ENCODE peak calls at places on chromosomes 16 and 17, in four cellular contexts. S, P, B and A are unnamed samples. For H3K4me1 and H3K27me3, the result is how much of the 10 kb centered on the place peaks cover.

GRCh38 chr17:8941520-8941919 is 24.0 kb downstream of the PIK3R5 start:
- DNase-seq in S (no peak), P (no peak), B (peak), A (no peak)

GRCh38 chr16:85681255-85681654 is 7.5 kb downstream of the GINS2 start:
- DNase-seq in S (no peak), P (no peak), B (no peak), A (no peak)

GRCh38 chr16:7218936-7219335 is 113.7 kb upstream of the RBFOX1 start:
- DNase-seq in S (no peak), P (no peak), B (no peak), A (no peak)

GRCh38 chr16:16062023-16062932 is 112.9 kb downstream of the ABCC1 start:
- DNase-seq in S (no peak), P (no peak), B (peak), A (no peak)

GRCh38 chr17:81002013-81002384 is 10.4 kb downstream of the CHMP6 start:
- DNase-seq in S (no peak), P (no peak), B (no peak), A (no peak)

GRCh38 chr17:57442914-57443571 is 186.7 kb downstream of the MSI2 start:
- DNase-seq in S (no peak), P (peak), B (peak), A (peak)

GRCh38 chr17:12965988-12966387 is 51.8 kb downstream of the ELAC2 start:
- DNase-seq in S (no peak), P (no peak), B (no peak), A (no peak)

GRCh38 chr17:57243171-57243622 is 13.1 kb upstream of the MSI2 start:
- DNase-seq in S (peak), P (peak), B (peak), A (no peak)

GRCh38 chr16:75471723-75472634 is 7.5 kb upstream of the TMEM170A start:
- DNase-seq in S (peak), P (peak), B (peak), A (peak)

GRCh38 chr16:8962393-8963009 is 1.2 kb downstream of the USP7 start:
- DNase-seq in S (no peak), P (no peak), B (peak), A (peak)

GRCh38 chr17:58319181-58320162 is 9.1 kb downstream of the TSPOAP1 start:
- DNase-seq in S (no peak), P (no peak), B (no peak), A (no peak)

GRCh38 chr17:50638851-50639767 is 4.4 kb downstream of the ABCC3 start:
- DNase-seq in S (peak), P (peak), B (peak), A (peak)

GRCh38 chr17:21296097-21297025 is 11.8 kb downstream of the MAP2K3 start:
- DNase-seq in S (no peak), P (no peak), B (no peak), A (no peak)

GRCh38 chr17:20275653-20276052 is 191.7 kb downstream of the LGALS9B start:
- DNase-seq in S (no peak), P (no peak), B (no peak), A (no peak)

GRCh38 chr16:12091569-12092346 is 115.2 kb downstream of the SNX29 start:
- DNase-seq in S (no peak), P (no peak), B (no peak), A (no peak)

GRCh38 chr17:80512233-80512632 is 32.4 kb upstream of the RPTOR start:
- DNase-seq in S (no peak), P (peak), B (no peak), A (no peak)

GRCh38 chr17:46764709-46765401 is 53.6 kb downstream of the WNT3 start:
- DNase-seq in S (no peak), P (peak), B (no peak), A (no peak)

GRCh38 chr16:48542020-48542473 is 67.9 kb downstream of the N4BP1 start:
- DNase-seq in S (peak), P (peak), B (no peak), A (no peak)

GRCh38 chr17:79679631-79680340 is 51.0 kb upstream of the ENPP7 start:
- DNase-seq in S (no peak), P (no peak), B (no peak), A (no peak)

GRCh38 chr17:34527121-34527907 is 52.1 kb upstream of the TMEM132E start:
- DNase-seq in S (no peak), P (no peak), B (no peak), A (no peak)

GRCh38 chr16:74605746-74606520 is 981 bp downstream of the GLG1 start:
- DNase-seq in S (no peak), P (no peak), B (no peak), A (peak)

GRCh38 chr17:2783310-2784030 is 12.8 kb upstream of the RAP1GAP2 start:
- DNase-seq in S (no peak), P (no peak), B (no peak), A (no peak)

GRCh38 chr17:29590261-29590978 is 972 bp upstream of the GIT1 start:
- DNase-seq in S (no peak), P (no peak), B (no peak), A (peak)

GRCh38 chr16:53207810-53208752 is 153.3 kb downstream of the CHD9 start:
- DNase-seq in S (peak), P (peak), B (no peak), A (peak)

GRCh38 chr16:70390774-70391173 is 44.1 kb downstream of the DDX19A start:
- DNase-seq in S (no peak), P (no peak), B (no peak), A (peak)

GRCh38 chr16:75317101-75317522 is 65.7 kb upstream of the BCAR1 start:
- DNase-seq in S (no peak), P (peak), B (no peak), A (no peak)

GRCh38 chr17:68201425-68201785 is 46.4 kb upstream of the AMZ2 start:
- DNase-seq in S (no peak), P (no peak), B (no peak), A (no peak)

GRCh38 chr16:74603848-74604247 is 3.1 kb downstream of the GLG1 start:
- DNase-seq in S (no peak), P (peak), B (no peak), A (no peak)

DNA sequence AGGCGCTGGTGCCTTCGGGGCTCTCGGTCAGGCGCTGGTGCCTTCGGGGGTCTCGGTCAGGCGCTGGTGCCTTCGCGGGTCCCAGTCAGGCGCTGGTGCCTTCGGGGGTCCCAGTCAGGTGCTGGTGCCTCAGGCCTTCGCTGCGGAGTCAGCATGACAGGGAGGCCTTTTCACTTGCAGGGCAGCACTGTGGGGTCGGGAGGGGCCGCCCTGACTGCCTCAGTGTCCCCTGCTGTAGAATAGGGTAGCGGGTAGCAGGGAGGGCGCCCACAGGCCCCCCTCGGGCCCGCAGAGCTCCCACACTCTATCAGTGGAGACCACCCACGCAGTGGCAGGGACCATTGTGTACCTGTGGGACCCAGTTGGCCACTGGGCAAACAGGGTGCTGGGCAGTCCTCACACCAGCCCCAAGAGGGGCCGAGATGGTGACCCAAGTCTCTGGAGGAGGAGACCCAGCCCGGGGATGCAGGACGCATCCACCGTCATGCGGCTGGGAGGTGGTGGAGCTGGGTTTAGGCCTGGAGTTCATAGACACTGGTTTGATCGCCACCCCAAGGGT is 38.0 kb downstream of the ZFPM1 start:
- DNase-seq in S (no peak), P (no peak), B (no peak), A (no peak)
- H3K4me1 ChIP-seq in S (under half), P (under half), B (under half), A (under half)

GRCh38 chr16:31079342-31079944 is 5.2 kb downstream of the ZNF646 start:
- DNase-seq in S (no peak), P (no peak), B (no peak), A (no peak)
- TF ChIP-seq CTCF in S (no peak), P (no peak), B (no peak), A (no peak)

DNA sequence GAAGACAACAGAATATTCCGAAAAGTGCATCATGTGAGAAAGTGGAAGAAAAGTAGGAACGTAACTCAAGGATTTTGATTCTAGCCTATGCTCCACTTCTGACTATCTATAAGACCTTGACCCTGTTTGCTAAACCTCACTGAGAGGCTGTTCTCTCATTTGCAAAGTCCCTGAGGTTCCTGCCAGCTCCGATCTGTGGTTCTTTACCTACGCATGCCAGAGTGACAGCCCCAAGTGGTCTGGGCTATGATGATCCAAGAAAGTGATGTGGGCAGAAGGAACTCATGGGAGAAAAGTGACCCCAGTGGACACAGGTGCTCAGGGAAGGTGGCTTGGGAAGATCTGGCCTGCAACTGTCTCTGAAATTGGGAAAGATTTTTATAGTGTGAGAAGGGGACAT is 301.1 kb upstream of the CDH11 start:
- DNase-seq in S (no peak), P (no peak), B (no peak), A (no peak)
- H3K27me3 ChIP-seq in S (under half), P (under half), B (under half), A (under half)

GRCh38 chr17:4509402-4509801 is 10.7 kb downstream of the SPNS2 start:
- DNase-seq in S (no peak), P (no peak), B (no peak), A (no peak)
- H3K4me1 ChIP-seq in S (under half), P (under half), B (under half), A (under half)

DNA sequence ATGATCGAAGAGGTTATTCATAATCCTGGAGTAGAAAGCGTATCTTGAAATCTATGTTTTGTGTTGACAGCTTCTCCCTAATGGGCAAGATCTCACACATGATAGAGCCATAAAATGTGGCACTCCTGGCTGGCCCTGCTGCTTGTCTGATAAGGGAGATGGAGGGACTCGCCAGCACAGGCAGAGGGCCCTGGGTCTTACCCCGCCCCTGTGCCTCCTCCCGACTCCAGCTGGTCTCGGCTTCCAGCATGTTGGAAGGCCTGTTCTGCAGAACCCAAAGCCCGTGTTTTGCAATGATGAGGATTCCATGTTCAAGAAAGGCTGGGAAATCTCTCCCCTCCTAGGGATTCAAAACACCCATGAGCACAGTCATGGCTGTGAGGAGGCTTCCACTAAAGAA is 106.7 kb upstream of the SDK2 start:
- DNase-seq in S (no peak), P (no peak), B (no peak), A (no peak)
- TF ChIP-seq CTCF in S (no peak), P (no peak), B (no peak), A (no peak)

GRCh38 chr16:56424791-56425438 is 430 bp downstream of the AMFR start:
- DNase-seq in S (no peak), P (peak), B (peak), A (no peak)

GRCh38 chr16:56422896-56423441 is 2.4 kb downstream of the AMFR start:
- DNase-seq in S (no peak), P (no peak), B (no peak), A (no peak)

GRCh38 chr16:56423584-56424403 is 1.6 kb downstream of the AMFR start:
- DNase-seq in S (no peak), P (no peak), B (no peak), A (no peak)

GRCh38 chr16:56425439-56425832 is at the start of gene AMFR:
- DNase-seq in S (no peak), P (peak), B (peak), A (no peak)

GRCh38 chr16:56424404-56424765 is 960 bp downstream of the AMFR start:
- DNase-seq in S (no peak), P (no peak), B (no peak), A (no peak)
- H3K27me3 ChIP-seq in S (under half), P (under half), B (under half), A (under half)

GRCh38 chr16:3855142-3855541 is 25.4 kb downstream of the CREBBP start:
- DNase-seq in S (no peak), P (no peak), B (no peak), A (no peak)

GRCh38 chr16:3857189-3858013 is 23.1 kb downstream of the CREBBP start:
- DNase-seq in S (no peak), P (peak), B (no peak), A (peak)

GRCh38 chr16:3856367-3857141 is 24.0 kb downstream of the CREBBP start:
- DNase-seq in S (no peak), P (no peak), B (no peak), A (no peak)

GRCh38 chr16:3858809-3859208 is 21.7 kb downstream of the CREBBP start:
- DNase-seq in S (no peak), P (no peak), B (no peak), A (no peak)

DNA sequence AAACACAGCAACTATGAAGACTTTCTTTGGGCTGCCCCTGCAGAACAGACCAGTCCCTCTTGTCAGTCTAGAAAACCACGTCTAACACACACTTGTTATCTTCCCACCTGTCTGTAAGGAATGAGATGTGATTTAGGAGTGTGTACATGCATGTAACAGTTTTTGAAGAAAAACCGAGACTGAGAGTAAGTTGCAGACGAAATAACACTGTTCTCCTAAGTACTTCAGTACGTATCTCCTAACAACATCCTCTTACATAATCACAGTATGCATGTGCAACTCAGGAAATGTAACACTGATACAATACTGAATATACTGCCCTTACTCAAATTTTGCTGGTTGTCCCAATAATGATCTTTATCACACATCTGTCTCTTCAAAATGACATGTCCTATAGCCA is 25.8 kb downstream of the CREBBP start:
- DNase-seq in S (no peak), P (no peak), B (no peak), A (no peak)
- H3K4me1 ChIP-seq in S (under half), P (half or more), B (half or more), A (under half)

GRCh38 chr17:42563543-42563942 is 1.6 kb downstream of the COASY start:
- DNase-seq in S (no peak), P (peak), B (no peak), A (peak)

GRCh38 chr17:42561908-42562844 is at the start of gene COASY:
- DNase-seq in S (peak), P (peak), B (peak), A (peak)

GRCh38 chr17:42563950-42564349 is 2.0 kb downstream of the COASY start:
- DNase-seq in S (no peak), P (no peak), B (no peak), A (no peak)

GRCh38 chr17:42564815-42565522 is 1.9 kb upstream of the MLX start:
- DNase-seq in S (no peak), P (no peak), B (no peak), A (no peak)

DNA sequence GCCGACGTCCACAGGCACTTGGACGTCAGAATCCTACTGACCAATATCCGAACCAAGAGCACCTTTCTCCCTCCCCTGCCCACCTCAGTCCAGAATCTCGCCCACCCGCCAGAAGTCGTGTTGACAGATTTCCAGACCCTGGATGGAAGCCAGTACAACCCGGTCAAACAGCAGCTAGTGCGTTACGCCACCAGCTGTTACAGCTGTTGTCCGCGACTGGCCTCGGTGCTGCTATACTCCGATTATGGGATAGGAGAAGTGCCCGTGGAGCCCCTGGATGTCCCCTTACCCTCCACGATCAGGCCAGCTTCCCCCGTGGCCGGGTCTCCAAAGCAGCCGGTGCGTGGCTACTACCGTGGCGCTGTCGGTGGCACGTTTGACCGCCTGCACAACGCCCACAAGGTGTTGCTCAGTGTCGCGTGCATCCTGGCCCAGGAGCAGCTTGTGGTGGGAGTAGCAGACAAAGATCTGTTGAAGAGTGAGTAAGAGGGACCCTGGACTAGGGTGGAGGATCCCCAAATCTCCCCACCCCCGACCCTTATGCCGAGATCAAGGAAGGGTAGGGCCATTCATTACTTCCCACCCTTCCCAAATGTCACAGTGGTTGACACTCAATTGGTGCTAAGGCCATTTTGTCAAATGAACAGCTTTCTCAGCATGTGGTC is 1.0 kb downstream of the COASY start:
- DNase-seq in S (no peak), P (peak), B (no peak), A (no peak)
- TF ChIP-seq CTCF in S (no peak), P (no peak), B (no peak), A (no peak)